ENCODE peak calls at places on chromosomes 13 and 19, in seven cellular contexts. L is GM23248, J is endodermal cell, X is lung, D is tibial nerve, T is cardiac muscle cell, W is left ventricle myocardium inferior. F is an unnamed sample. For H3K4me1 and H3K36me3, the result is how much of the 10 kb centered on the place peaks cover.

GRCh38 chr13:107650081-107650701 is 565.1 kb downstream of the LIG4 start:
- DNase-seq in L (peak), J (peak), X (peak), D (peak), T (peak), W (peak), F (peak)

GRCh38 chr13:106814389-106814903 is 246.5 kb upstream of the ARGLU1 start:
- DNase-seq in L (no peak), J (no peak), X (no peak), D (no peak), T (no peak), W (no peak), F (no peak)

GRCh38 chr13:38868870-38869269 is 121.8 kb downstream of the STOML3 start:
- DNase-seq in L (no peak), J (no peak), X (no peak), D (no peak), T (no peak), W (no peak), F (no peak)

GRCh38 chr19:34603003-34603402 is 74.0 kb downstream of the SCGB2B2 start:
- DNase-seq in L (no peak), J (no peak), X (no peak), D (no peak), T (no peak), W (no peak), F (no peak)

GRCh38 chr13:91719033-91719432 is 320.6 kb downstream of the GPC5 start:
- DNase-seq in L (peak), J (no peak), X (no peak), D (no peak), T (no peak), W (no peak), F (no peak)

GRCh38 chr19:48487944-48488343 is 18.8 kb downstream of the CYTH2 start:
- DNase-seq in L (peak), J (no peak), X (peak), D (no peak), T (no peak), W (peak), F (peak)

GRCh38 chr19:16224266-16225045 is 26.7 kb downstream of the AP1M1 start:
- DNase-seq in L (no peak), J (peak), X (no peak), D (no peak), T (no peak), W (no peak), F (no peak)

GRCh38 chr19:7916908-7917291 is 2.3 kb downstream of the TGFBR3L start:
- DNase-seq in L (no peak), J (no peak), X (no peak), D (no peak), T (no peak), W (no peak), F (no peak)

GRCh38 chr13:113225515-113225914 is 16.1 kb downstream of the CUL4A start:
- DNase-seq in L (no peak), J (no peak), X (no peak), D (no peak), T (no peak), W (no peak), F (no peak)

GRCh38 chr13:46211116-46211515 is 612 bp upstream of the LRRC63 start:
- DNase-seq in L (no peak), J (no peak), X (no peak), D (no peak), T (no peak), W (no peak), F (no peak)

GRCh38 chr13:42803563-42804212 is 22.3 kb downstream of the FAM216B start:
- DNase-seq in L (peak), J (no peak), X (no peak), D (no peak), T (no peak), W (no peak), F (no peak)

GRCh38 chr13:87676254-87677042 is 5.3 kb downstream of the SLITRK5 start:
- DNase-seq in L (no peak), J (peak), X (no peak), D (no peak), T (no peak), W (no peak), F (no peak)

GRCh38 chr13:94329754-94330551 is 149.5 kb downstream of the DCT start:
- DNase-seq in L (peak), J (no peak), X (no peak), D (peak), T (no peak), W (no peak), F (no peak)

GRCh38 chr13:110414283-110414682 is 107.2 kb downstream of the COL4A2 start:
- DNase-seq in L (no peak), J (no peak), X (no peak), D (no peak), T (no peak), W (no peak), F (no peak)

GRCh38 chr13:50085063-50085462 is 69.8 kb downstream of the KCNRG start:
- DNase-seq in L (peak), J (no peak), X (no peak), D (no peak), T (peak), W (no peak), F (no peak)

GRCh38 chr19:38640368-38640767 is 7.1 kb upstream of the ACTN4 start:
- DNase-seq in L (no peak), J (peak), X (no peak), D (no peak), T (no peak), W (no peak), F (peak)

GRCh38 chr19:38639679-38640078 is 7.8 kb upstream of the ACTN4 start:
- DNase-seq in L (no peak), J (peak), X (no peak), D (no peak), T (no peak), W (no peak), F (no peak)

GRCh38 chr19:38634757-38635482 is 12.5 kb upstream of the ACTN4 start:
- DNase-seq in L (peak), J (peak), X (peak), D (peak), T (peak), W (peak), F (peak)

GRCh38 chr19:38635483-38636399 is 11.7 kb upstream of the ACTN4 start:
- DNase-seq in L (no peak), J (peak), X (no peak), D (no peak), T (no peak), W (no peak), F (no peak)

GRCh38 chr19:38638461-38638860 is 9.0 kb upstream of the ACTN4 start:
- DNase-seq in L (no peak), J (peak), X (no peak), D (no peak), T (no peak), W (no peak), F (no peak)
- H3K27ac ChIP-seq in L (no peak), J (no peak), X (no peak), D (no peak), T (no peak), W (peak), F (peak)

GRCh38 chr19:6222884-6223283 is 56.9 kb downstream of the MLLT1 start:
- DNase-seq in L (peak), J (no peak), X (no peak), D (no peak), T (no peak), W (no peak), F (no peak)

GRCh38 chr19:6221220-6221877 is 58.4 kb downstream of the MLLT1 start:
- DNase-seq in L (no peak), J (no peak), X (no peak), D (no peak), T (no peak), W (no peak), F (no peak)

GRCh38 chr19:6220385-6221191 is 59.2 kb downstream of the MLLT1 start:
- DNase-seq in L (peak), J (no peak), X (peak), D (peak), T (no peak), W (peak), F (no peak)

GRCh38 chr19:6223461-6224307 is 56.1 kb downstream of the MLLT1 start:
- DNase-seq in L (no peak), J (no peak), X (no peak), D (no peak), T (no peak), W (no peak), F (peak)

DNA sequence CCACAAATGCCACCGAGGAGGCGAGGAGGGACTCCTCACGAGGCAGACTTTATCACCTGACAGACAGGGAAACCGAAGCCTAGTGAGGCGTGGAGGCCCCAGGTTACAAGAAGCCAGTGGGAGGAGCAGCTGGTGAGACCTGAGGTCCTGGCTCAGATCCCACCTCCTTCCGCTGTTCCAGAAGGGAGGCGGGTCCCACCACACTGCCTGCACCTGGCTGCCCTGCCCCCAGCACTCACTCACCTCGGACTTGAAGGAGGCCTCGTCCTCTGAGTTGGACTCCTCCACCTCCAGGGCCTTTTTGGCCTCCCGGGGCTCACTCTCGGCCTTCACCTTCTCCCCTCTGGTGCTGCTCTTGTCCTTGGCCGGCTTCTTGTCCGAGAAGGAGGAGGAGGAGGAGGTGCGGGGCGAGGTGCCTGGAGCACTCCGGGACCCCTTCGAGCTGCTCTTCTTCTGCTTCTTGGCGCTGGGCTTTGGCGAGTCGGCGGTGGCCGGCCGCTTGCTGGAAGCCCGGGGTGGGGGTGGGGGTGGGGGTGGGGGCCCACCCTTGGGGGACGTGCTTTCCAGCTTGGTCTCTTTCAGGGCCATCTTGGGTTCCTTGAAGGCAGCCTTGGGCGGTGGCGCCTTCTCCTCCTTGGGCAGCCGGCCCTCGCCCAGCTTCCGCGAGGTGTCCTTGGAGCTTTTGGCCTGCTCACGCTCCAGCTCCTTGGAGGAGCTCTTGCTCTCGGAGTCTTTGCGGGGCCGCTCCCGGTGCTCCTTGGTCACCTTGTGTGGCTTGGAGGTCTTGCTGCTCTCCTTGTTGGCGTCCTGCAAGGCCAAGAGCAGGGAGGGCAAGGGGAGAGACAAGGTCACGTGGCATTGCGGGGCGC is 57.7 kb downstream of the MLLT1 start:
- DNase-seq in L (no peak), J (no peak), X (no peak), D (no peak), T (no peak), W (no peak), F (no peak)
- H3K4me1 ChIP-seq in L (under half), J (under half), X (under half), D (under half), T (under half), W (half or more), F (half or more)

DNA sequence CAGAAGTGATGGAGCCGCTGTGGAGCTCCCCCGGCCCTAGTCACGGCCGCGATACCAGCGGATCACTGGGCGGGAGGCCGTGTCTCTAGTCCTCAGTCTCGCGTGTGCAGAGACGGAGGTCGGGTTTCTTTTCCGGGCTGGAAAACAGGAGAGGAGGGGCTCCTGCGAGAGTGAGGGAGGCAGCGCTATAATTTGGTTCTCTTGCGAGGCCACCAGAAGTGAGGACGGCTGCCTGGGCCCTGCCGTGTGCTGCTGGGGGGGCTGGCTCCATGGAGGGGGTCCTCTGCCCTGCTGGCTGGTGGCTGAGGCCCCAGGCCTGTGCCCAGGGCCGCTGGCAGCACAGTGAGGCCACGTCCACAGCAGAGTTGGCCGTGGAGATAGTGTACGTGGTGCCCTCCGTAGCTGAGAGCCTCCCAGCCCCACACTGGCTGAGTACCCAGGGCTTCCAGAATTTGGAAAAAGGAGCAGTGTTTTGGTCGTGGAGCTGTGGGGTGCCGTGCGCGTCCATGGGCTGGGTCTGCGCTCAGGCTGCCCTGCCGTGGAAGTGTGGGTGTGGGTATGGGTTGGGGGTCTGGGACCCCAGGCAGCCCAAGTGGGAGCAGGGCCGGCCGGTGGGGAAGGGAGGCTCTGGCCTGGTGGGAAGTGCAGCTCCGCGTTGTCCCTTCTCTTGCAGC is 5.8 kb downstream of the PTBP1 start:
- DNase-seq in L (no peak), J (no peak), X (no peak), D (no peak), T (peak), W (no peak), F (no peak)
- H3K36me3 ChIP-seq in L (under half), J (half or more), X (under half), D (under half), T (under half), W (half or more), F (half or more)

GRCh38 chr13:25833761-25834160 is 218.1 kb downstream of the SHISA2 start:
- DNase-seq in L (no peak), J (no peak), X (no peak), D (no peak), T (no peak), W (no peak), F (no peak)

GRCh38 chr13:25840261-25840660 is 211.6 kb downstream of the SHISA2 start:
- DNase-seq in L (no peak), J (no peak), X (no peak), D (no peak), T (no peak), W (no peak), F (no peak)

GRCh38 chr13:25840931-25841330 is 210.9 kb downstream of the SHISA2 start:
- DNase-seq in L (no peak), J (no peak), X (no peak), D (no peak), T (no peak), W (no peak), F (no peak)

GRCh38 chr13:25839356-25839755 is 212.5 kb downstream of the SHISA2 start:
- DNase-seq in L (no peak), J (no peak), X (no peak), D (no peak), T (peak), W (no peak), F (no peak)

GRCh38 chr13:25836709-25837316 is 215.0 kb downstream of the SHISA2 start:
- DNase-seq in L (no peak), J (no peak), X (no peak), D (no peak), T (no peak), W (no peak), F (no peak)
- H3K27ac ChIP-seq in L (no peak), J (no peak), X (no peak), D (no peak), T (no peak), W (no peak), F (no peak)

GRCh38 chr13:51814071-51814470 is 10.1 kb upstream of the DHRS12 start:
- DNase-seq in L (no peak), J (no peak), X (no peak), D (no peak), T (no peak), W (no peak), F (no peak)
- H3K4me1 ChIP-seq in L (under half), J (under half), X (under half), D (under half), T (under half), W (under half), F (under half)